ENCODE peak calls at places on chromosomes 5 and 9, in seven cellular contexts. O, I, E, U, D, G and F are unnamed samples.
A peak's percentile ranks its signal among the peaks of the same experiment; 100 is the strongest.

GRCh38 chr5:149730620-149731331 is 666 bp downstream of the PPARGC1B start:
- DNase-seq in O (peak; percentile 75), I (peak; percentile 83), E (no peak), U (peak; percentile 22), D (peak; percentile 73), G (no peak), F (peak; percentile 68)

GRCh38 chr5:171158581-171158980 is 150.5 kb upstream of the TLX3 start:
- DNase-seq in O (no peak), I (no peak), E (peak; percentile 62), U (no peak), D (no peak), G (no peak), F (no peak)

GRCh38 chr9:14336244-14336643 is 22.3 kb upstream of the NFIB start:
- DNase-seq in O (no peak), I (peak; percentile 24), E (no peak), U (no peak), D (no peak), G (no peak), F (no peak)

GRCh38 chr9:98807070-98807810 is at the start of gene GALNT12:
- DNase-seq in O (peak; percentile 64), I (peak; percentile 93), E (peak; percentile 52), U (no peak), D (peak; percentile 67), G (no peak), F (peak; percentile 66)

GRCh38 chr5:112738180-112738560 is 485 bp downstream of the APC start:
- DNase-seq in O (no peak), I (peak; percentile 12), E (no peak), U (peak; percentile 17), D (no peak), G (no peak), F (no peak)

GRCh38 chr5:69451941-69452652 is 37.2 kb downstream of the MARVELD2 start:
- DNase-seq in O (no peak), I (no peak), E (peak; percentile 13), U (no peak), D (no peak), G (no peak), F (no peak)

GRCh38 chr5:103271570-103272289 is 13.2 kb downstream of the MACIR start:
- DNase-seq in O (no peak), I (no peak), E (peak; percentile 68), U (peak; percentile 20), D (no peak), G (no peak), F (no peak)

GRCh38 chr5:113179156-113179555 is 202.6 kb downstream of the DCP2 start:
- DNase-seq in O (no peak), I (no peak), E (no peak), U (no peak), D (no peak), G (no peak), F (no peak)

GRCh38 chr5:62043289-62044274 is 262.4 kb upstream of the KIF2A start:
- DNase-seq in O (no peak), I (peak; percentile 40), E (peak; percentile 61), U (no peak), D (peak; percentile 73), G (no peak), F (no peak)

GRCh38 chr5:114055318-114055788 is 306.5 kb upstream of the KCNN2 start:
- DNase-seq in O (no peak), I (peak; percentile 87), E (peak; percentile 29), U (peak; percentile 61), D (peak; percentile 78), G (no peak), F (peak; percentile 86)

GRCh38 chr9:36765468-36766341 is 193.0 kb downstream of the MELK start:
- DNase-seq in O (peak; percentile 91), I (peak; percentile 99), E (peak; percentile 96), U (peak; percentile 33), D (peak; percentile 94), G (no peak), F (peak; percentile 79)

GRCh38 chr5:139710370-139711066 is 62.4 kb downstream of the CXXC5 start:
- DNase-seq in O (peak; percentile 79), I (peak; percentile 93), E (no peak), U (peak; percentile 80), D (peak; percentile 88), G (no peak), F (peak; percentile 78)

GRCh38 chr5:61333351-61334223 is 1.5 kb downstream of the ZSWIM6 start:
- DNase-seq in O (peak; percentile 35), I (peak; percentile 77), E (no peak), U (peak; percentile 49), D (no peak), G (no peak), F (no peak)

GRCh38 chr9:121720311-121720991 is 69.0 kb downstream of the DAB2IP start:
- DNase-seq in O (no peak), I (no peak), E (no peak), U (no peak), D (no peak), G (no peak), F (no peak)

GRCh38 chr5:138739938-138740337 is 13.3 kb upstream of the CTNNA1 start:
- DNase-seq in O (no peak), I (no peak), E (no peak), U (no peak), D (no peak), G (no peak), F (no peak)

GRCh38 chr5:104186100-104186499 is 623.5 kb upstream of the NUDT12 start:
- DNase-seq in O (no peak), I (no peak), E (no peak), U (peak; percentile 10), D (no peak), G (no peak), F (peak; percentile 45)

GRCh38 chr5:142290574-142291299 is 34.1 kb downstream of the SPRY4 start:
- DNase-seq in O (no peak), I (no peak), E (peak; percentile 80), U (peak; percentile 35), D (no peak), G (no peak), F (peak; percentile 88)

GRCh38 chr9:27162045-27162444 is 53.0 kb downstream of the TEK start:
- DNase-seq in O (no peak), I (no peak), E (no peak), U (peak; percentile 78), D (no peak), G (no peak), F (no peak)